ENCODE peak calls at places on chromosomes 13 and 19, in six cellular contexts. K, R, W, J, N and S are unnamed samples.

GRCh38 chr19:19540707-19541515 is 2.8 kb downstream of the CILP2 start:
- DNase-seq in K (no peak), J (no peak), R (peak), N (peak), W (peak), S (no peak)

GRCh38 chr19:15551183-15552004 is 43.1 kb downstream of the CYP4F22 start:
- DNase-seq in J (peak), W (peak), N (peak), R (no peak), K (no peak), S (no peak)

GRCh38 chr13:112773601-112774447 is 84.0 kb downstream of the ATP11A start:
- DNase-seq in N (no peak), J (no peak), R (no peak), W (no peak), K (no peak), S (no peak)

GRCh38 chr19:9586764-9587163 is 2.5 kb upstream of the ZNF121 start:
- DNase-seq in W (peak), K (peak), J (peak), R (peak), N (peak), S (peak)

GRCh38 chr13:40875048-40875447 is 85.6 kb downstream of the SLC25A15 start:
- DNase-seq in K (no peak), J (no peak), W (no peak), N (no peak), R (no peak), S (no peak)

GRCh38 chr13:41145136-41145908 is 12.7 kb upstream of the KBTBD6 start:
- DNase-seq in W (no peak), J (no peak), K (peak), N (no peak), R (no peak), S (no peak)

GRCh38 chr13:23950736-23951510 is 53.6 kb upstream of the C1QTNF9B start:
- DNase-seq in N (no peak), K (no peak), W (no peak), R (no peak), J (no peak), S (no peak)

GRCh38 chr13:99655351-99656091 is 154.2 kb downstream of the TM9SF2 start:
- DNase-seq in J (no peak), K (peak), R (peak), W (no peak), N (no peak), S (no peak)

GRCh38 chr19:50514346-50515167 is 844 bp upstream of the ASPDH start:
- DNase-seq in K (no peak), N (no peak), R (no peak), W (no peak), J (peak), S (no peak)

GRCh38 chr19:46995492-46995891 is 24.1 kb upstream of the NPAS1 start:
- DNase-seq in K (no peak), J (no peak), N (no peak), R (no peak), W (no peak), S (no peak)

GRCh38 chr13:43758834-43759233 is 27.9 kb downstream of the ENOX1 start:
- DNase-seq in N (no peak), K (no peak), J (no peak), R (no peak), W (no peak), S (no peak)

GRCh38 chr19:49855676-49856573 is 5.0 kb downstream of the PTOV1 start:
- DNase-seq in N (no peak), J (no peak), W (no peak), K (no peak), R (no peak), S (no peak)

GRCh38 chr13:20960663-20961309 is 58.2 kb upstream of the XPO4 start:
- DNase-seq in J (no peak), N (no peak), K (no peak), W (no peak), R (peak), S (no peak)

GRCh38 chr19:10478903-10479384 is 24.2 kb downstream of the KEAP1 start:
- DNase-seq in W (peak), K (peak), J (peak), N (peak), R (peak), S (peak)

GRCh38 chr19:30664358-30665058 is 292.3 kb downstream of the ZNF536 start:
- DNase-seq in J (peak), R (peak), K (no peak), N (peak), W (peak), S (no peak)

GRCh38 chr13:75870397-75870801 is 234.3 kb downstream of the LMO7 start:
- DNase-seq in N (no peak), R (peak), J (no peak), W (no peak), K (no peak), S (peak)

GRCh38 chr13:89401209-89401810 is 1730.1 kb downstream of the SLITRK5 start:
- DNase-seq in W (no peak), N (no peak), K (no peak), R (peak), J (no peak), S (no peak)

GRCh38 chr13:27281420-27281819 is 10.8 kb downstream of the RASL11A start:
- DNase-seq in R (peak), W (no peak), J (no peak), K (no peak), N (no peak), S (no peak)

GRCh38 chr19:2841858-2842574 is 741 bp downstream of the ZNF555 start:
- DNase-seq in N (no peak), W (no peak), K (no peak), R (peak), J (no peak), S (no peak)

GRCh38 chr19:19580417-19580816 is 38.1 kb downstream of the PBX4 start:
- DNase-seq in N (no peak), R (no peak), K (no peak), W (no peak), J (no peak), S (no peak)

GRCh38 chr13:44142540-44142867 is 231.1 kb upstream of the SERP2 start:
- DNase-seq in K (no peak), N (peak), J (no peak), R (no peak), W (peak), S (no peak)

GRCh38 chr13:75666646-75667351 is 30.7 kb downstream of the LMO7 start:
- DNase-seq in K (peak), J (no peak), R (no peak), N (no peak), W (no peak), S (no peak)

GRCh38 chr13:27170521-27171243 is 929 bp downstream of the USP12 start:
- DNase-seq in J (peak), K (peak), W (peak), N (peak), R (peak), S (peak)

GRCh38 chr13:79870123-79870522 is 389.2 kb downstream of the NDFIP2 start:
- DNase-seq in J (no peak), R (no peak), N (no peak), W (no peak), K (no peak), S (no peak)

GRCh38 chr13:33446821-33447481 is 161.4 kb upstream of the STARD13 start:
- DNase-seq in J (no peak), N (no peak), R (no peak), W (no peak), K (peak), S (no peak)

GRCh38 chr13:46831588-46832194 is 34.7 kb upstream of the ESD start:
- DNase-seq in R (peak), J (peak), W (peak), N (peak), K (peak), S (peak)

GRCh38 chr19:20482721-20483120 is 82.9 kb downstream of the ZNF737 start:
- DNase-seq in N (no peak), K (no peak), J (no peak), R (no peak), W (no peak), S (no peak)

GRCh38 chr13:75761373-75761772 is 125.2 kb downstream of the LMO7 start:
- DNase-seq in N (no peak), W (no peak), R (no peak), J (no peak), K (no peak), S (no peak)

GRCh38 chr13:40271931-40272775 is 394.3 kb downstream of the FOXO1 start:
- DNase-seq in J (no peak), N (peak), W (peak), R (peak), K (peak), S (no peak)

DNA sequence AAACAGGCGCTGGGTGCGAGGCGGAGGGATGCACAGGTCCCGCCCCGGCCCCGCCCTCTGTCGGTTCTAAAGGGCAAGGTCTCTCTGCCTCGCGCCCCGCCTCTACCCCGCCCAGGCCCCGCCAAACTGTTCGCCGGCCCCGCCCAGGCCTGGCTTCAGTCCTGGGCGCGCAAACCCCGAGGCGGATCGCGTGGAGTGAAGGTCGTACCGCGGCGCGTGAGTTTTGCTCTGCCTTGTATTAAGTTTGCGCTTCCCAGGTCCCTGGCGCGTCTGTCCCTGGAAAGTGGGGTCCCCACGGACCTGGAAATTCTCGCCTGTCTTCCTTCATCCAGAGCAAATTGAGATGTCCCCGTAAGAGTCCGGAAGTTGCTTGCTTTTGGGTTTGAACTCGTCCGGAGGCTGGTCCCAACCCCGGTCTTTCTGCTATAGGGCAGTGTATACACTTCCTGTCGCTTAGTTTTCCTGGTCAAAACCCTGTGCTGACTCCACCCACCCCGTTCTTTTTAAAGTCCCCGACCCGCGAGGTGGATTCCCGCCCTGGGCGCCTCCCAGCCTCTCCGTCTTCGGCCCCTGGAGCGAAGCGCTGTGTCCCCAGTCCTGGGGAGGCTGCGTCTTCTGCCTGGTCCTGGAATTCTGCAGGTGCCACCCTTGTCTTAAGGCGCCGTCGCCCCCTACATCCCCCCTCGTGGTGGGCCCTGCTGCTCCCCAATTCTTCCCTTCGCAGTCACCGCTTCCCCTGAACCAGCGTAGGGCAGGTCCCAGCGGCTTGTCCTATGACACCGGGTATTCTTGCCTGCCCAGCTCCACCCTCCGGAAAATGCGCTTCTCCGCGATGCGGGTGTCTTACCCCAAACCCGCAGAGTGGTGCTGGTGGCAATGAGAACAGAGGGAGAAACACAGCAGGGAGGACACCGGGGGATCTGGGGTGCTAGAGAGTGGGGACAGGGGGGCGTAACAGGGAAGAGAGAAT is 8.6 kb downstream of the ZNF808 start:
- DNase-seq in N (peak), R (peak), K (peak), W (peak), J (peak), S (peak)
- TF ChIP-seq CTCF in N (peak), R (no peak), K (peak), W (no peak), J (no peak), S (no peak)

GRCh38 chr13:25218011-25218410 is 45.9 kb upstream of the AMER2 start:
- DNase-seq in J (no peak), K (no peak), N (no peak), W (no peak), R (peak), S (no peak)
- TF ChIP-seq CTCF in J (no peak), K (no peak), N (no peak), W (no peak), R (no peak), S (no peak)

GRCh38 chr19:41278478-41278877 is 14.3 kb downstream of the HNRNPUL1 start:
- DNase-seq in K (no peak), R (no peak), N (no peak), J (no peak), W (no peak), S (no peak)

GRCh38 chr19:41276231-41276630 is 12.1 kb downstream of the HNRNPUL1 start:
- DNase-seq in W (no peak), J (no peak), N (no peak), K (no peak), R (peak), S (no peak)

GRCh38 chr19:41269055-41269454 is 4.9 kb downstream of the HNRNPUL1 start:
- DNase-seq in W (no peak), K (no peak), R (no peak), J (no peak), N (no peak), S (no peak)

GRCh38 chr19:41269571-41269970 is 5.4 kb downstream of the HNRNPUL1 start:
- DNase-seq in W (no peak), N (no peak), K (no peak), J (no peak), R (no peak), S (no peak)

DNA sequence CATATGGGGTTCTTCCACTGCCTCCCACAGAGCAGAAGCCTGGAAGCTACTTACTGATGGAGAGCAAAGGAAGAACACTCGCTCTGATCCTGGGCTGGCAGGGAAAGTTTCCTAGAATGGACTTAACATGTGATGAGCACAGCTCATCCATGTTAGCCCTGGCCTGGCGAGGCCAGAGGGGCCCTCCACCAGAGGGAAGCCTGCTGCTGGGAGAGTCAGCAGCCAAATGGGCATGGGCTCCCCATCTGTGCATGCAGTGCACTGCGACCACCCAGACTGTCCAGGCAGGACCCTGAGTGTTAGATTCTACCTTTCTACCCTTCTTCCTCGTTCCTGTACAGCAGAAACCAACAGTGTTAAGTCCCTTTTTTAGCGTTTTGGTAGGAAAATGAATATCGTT is 8.9 kb downstream of the HNRNPUL1 start:
- DNase-seq in J (no peak), N (no peak), W (no peak), K (no peak), R (no peak), S (no peak)
- TF ChIP-seq CTCF in J (no peak), N (no peak), W (no peak), K (no peak), R (no peak), S (no peak)

GRCh38 chr13:98397861-98398260 is 179.0 kb downstream of the STK24 start:
- DNase-seq in W (no peak), N (no peak), J (no peak), K (no peak), R (no peak), S (no peak)

GRCh38 chr13:98396071-98396710 is 180.7 kb downstream of the STK24 start:
- DNase-seq in R (no peak), K (no peak), J (no peak), N (no peak), W (no peak), S (no peak)

GRCh38 chr13:98399756-98400155 is 177.2 kb downstream of the STK24 start:
- DNase-seq in J (no peak), K (peak), R (no peak), N (no peak), W (no peak), S (no peak)

GRCh38 chr13:98394820-98395510 is 181.9 kb downstream of the STK24 start:
- DNase-seq in K (no peak), R (no peak), N (no peak), J (no peak), W (no peak), S (no peak)

GRCh38 chr13:98397221-98397620 is 179.7 kb downstream of the STK24 start:
- DNase-seq in R (no peak), K (no peak), N (no peak), J (no peak), W (no peak), S (no peak)
- TF ChIP-seq CTCF in R (no peak), K (no peak), N (peak), J (no peak), W (no peak), S (no peak)

DNA sequence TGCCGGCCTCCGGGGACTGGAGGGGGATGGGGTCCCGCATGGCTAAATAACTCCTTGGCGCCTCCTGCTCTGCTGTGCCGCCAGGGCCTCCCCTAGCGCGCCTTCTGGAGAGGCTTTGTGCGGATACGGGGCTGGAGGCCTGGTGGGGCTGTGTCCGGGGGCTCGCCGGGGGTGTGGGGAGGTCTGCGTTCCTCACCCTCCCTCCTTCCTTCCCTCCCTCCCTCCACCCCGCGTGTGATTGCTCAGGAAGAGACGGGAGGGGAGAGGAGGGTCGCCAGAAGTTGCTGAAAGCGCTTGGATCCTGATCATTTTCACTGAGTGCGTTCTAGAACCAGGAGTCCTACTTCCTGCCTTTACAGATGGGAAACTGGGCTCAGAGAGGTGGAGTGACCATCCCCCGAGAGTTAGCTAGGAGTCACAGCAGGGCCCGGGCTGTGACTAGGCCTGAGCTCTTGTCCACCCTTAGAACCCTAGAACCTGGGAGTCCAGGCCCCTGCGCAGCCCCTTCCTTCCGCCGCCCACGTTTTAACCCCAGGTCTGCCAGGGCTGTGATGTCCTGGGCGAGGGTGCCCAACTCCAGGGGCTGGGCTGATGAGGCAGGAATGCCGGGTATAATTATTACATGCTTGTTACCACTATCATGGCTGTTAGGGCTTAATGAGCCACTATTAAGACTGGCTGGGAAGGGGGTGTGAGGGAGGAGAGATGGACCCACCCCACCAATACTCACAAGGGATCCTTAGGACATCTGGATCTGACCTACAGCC is 782 bp upstream of the JUND start:
- DNase-seq in W (no peak), K (peak), J (no peak), N (no peak), R (peak), S (no peak)
- TF ChIP-seq CTCF in W (no peak), K (peak), J (no peak), N (no peak), R (no peak), S (peak)

GRCh38 chr19:33310606-33311325 is 8.4 kb upstream of the CEBPA start:
- DNase-seq in W (peak), J (no peak), N (no peak), R (no peak), K (no peak), S (no peak)
- TF ChIP-seq CTCF in W (no peak), J (no peak), N (no peak), R (no peak), K (no peak), S (no peak)

GRCh38 chr13:36323951-36324566 is 22.1 kb downstream of the SPART start:
- DNase-seq in K (peak), W (no peak), R (no peak), N (no peak), J (no peak), S (no peak)
- TF ChIP-seq CTCF in K (no peak), W (no peak), R (no peak), N (no peak), J (no peak), S (no peak)

DNA sequence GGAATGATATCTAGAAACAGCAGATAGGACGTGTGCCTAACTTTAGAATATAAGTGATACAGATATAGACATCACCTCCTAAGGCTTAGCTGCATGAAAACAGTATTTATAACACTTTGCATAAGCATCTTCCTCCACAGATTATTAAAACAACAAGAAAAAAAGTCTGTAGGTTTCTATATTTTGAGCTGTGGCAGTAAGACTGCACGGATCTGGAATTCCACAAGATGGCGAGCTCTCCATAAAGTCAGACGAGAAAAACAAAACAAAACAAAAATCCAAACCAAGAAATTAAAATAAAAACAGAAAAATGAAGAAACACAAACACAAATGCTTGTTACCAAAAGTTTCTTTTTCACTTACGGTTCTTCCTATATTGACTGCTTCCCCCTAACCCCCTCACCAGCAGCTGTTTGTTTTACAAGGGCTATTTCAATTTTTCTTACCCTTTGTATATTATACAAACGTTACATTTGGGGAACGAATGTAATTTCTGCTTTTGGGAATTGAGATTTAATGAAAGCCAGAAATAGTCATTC is 285.8 kb downstream of the MYO16 start:
- DNase-seq in N (peak), W (no peak), J (peak), K (peak), R (peak), S (no peak)
- TF ChIP-seq CTCF in N (peak), W (no peak), J (peak), K (peak), R (peak), S (peak)